ENCODE peak calls at places on chromosome 3, in seven cellular contexts. D is A172; N is upper lobe of right lung; Z is LoVo; O is NCI-H1092 treated with DMSO at 0.1 percent for 48 hours; L is ecto neural progenitor cell; T is stimulated activated CD4-positive, alpha-beta T cell treated with anti-CD3 and anti-CD28 coated beads, Interleukin-2, amount 100 ng/mL, for 24 hours. I is an unnamed sample.

GRCh38 chr3:184766555-184767261 is 45.3 kb upstream of the VPS8 start:
- DNase-seq in D (peak), N (no peak), Z (peak), O (no peak), L (no peak), T (no peak), I (no peak)

GRCh38 chr3:184233127-184233843 is 3.9 kb downstream of the VWA5B2 start:
- DNase-seq in D (no peak), N (no peak), Z (no peak), O (no peak), L (no peak), T (no peak), I (no peak)

GRCh38 chr3:111069974-111070751 is 1.5 kb upstream of the NECTIN3 start:
- DNase-seq in D (peak), N (no peak), Z (no peak), O (no peak), L (peak), T (no peak), I (peak)

GRCh38 chr3:39286771-39287170 is 6.9 kb upstream of the CX3CR1 start:
- DNase-seq in D (no peak), N (no peak), Z (no peak), O (no peak), L (no peak), T (no peak), I (no peak)

GRCh38 chr3:43523454-43524053 is 98.3 kb downstream of the ANO10 start:
- DNase-seq in D (peak), N (no peak), Z (no peak), O (no peak), L (no peak), T (no peak), I (no peak)

GRCh38 chr3:185552358-185552877 is at the start of gene LIPH:
- DNase-seq in D (peak), N (no peak), Z (peak), O (no peak), L (no peak), T (peak), I (peak)

GRCh38 chr3:110318108-110318507 is 753.5 kb upstream of the NECTIN3 start:
- DNase-seq in D (peak), N (no peak), Z (no peak), O (no peak), L (no peak), T (no peak), I (no peak)

GRCh38 chr3:47780727-47781325 is 867 bp downstream of the SMARCC1 start:
- DNase-seq in D (peak), N (no peak), Z (peak), O (peak), L (no peak), T (no peak), I (no peak)

GRCh38 chr3:160921020-160921635 is 165.1 kb downstream of the PPM1L start:
- DNase-seq in D (peak), N (no peak), Z (peak), O (peak), L (no peak), T (no peak), I (peak)

GRCh38 chr3:37956353-37957184 is 34.0 kb upstream of the VILL start:
- DNase-seq in D (no peak), N (no peak), Z (no peak), O (no peak), L (no peak), T (no peak), I (no peak)

GRCh38 chr3:152051501-152052404 is 178.3 kb downstream of the SUCNR1 start:
- DNase-seq in D (no peak), N (no peak), Z (no peak), O (peak), L (no peak), T (no peak), I (no peak)

GRCh38 chr3:62686916-62687315 is 188.3 kb downstream of the CADPS start:
- DNase-seq in D (no peak), N (no peak), Z (no peak), O (no peak), L (no peak), T (no peak), I (no peak)

GRCh38 chr3:178519701-178520100 is 16.5 kb upstream of the KCNMB2 start:
- DNase-seq in D (no peak), N (no peak), Z (no peak), O (no peak), L (no peak), T (no peak), I (no peak)

GRCh38 chr3:126964261-126964660 is 18.7 kb upstream of the PLXNA1 start:
- DNase-seq in D (no peak), N (no peak), Z (no peak), O (no peak), L (no peak), T (no peak), I (no peak)

GRCh38 chr3:138771585-138771984 is 63.1 kb downstream of the PIK3CB start:
- DNase-seq in D (no peak), N (no peak), Z (no peak), O (no peak), L (no peak), T (no peak), I (no peak)

I was measured in hepatocyte.